ENCODE peak calls at places on chromosomes 2 and 18, in five cellular contexts. B is HFFc6, Q is fibroblast of the aortic adventitia, I is mesendoderm, F is SW480. C is an unnamed sample.

GRCh38 chr2:180367831-180368230 is 360.7 kb upstream of the CWC22 start:
- DNase-seq in B (peak; percentile 38), Q (peak; percentile 88), I (no peak), F (no peak), C (peak; percentile 37)

GRCh38 chr2:160109243-160109642 is 46.8 kb upstream of the PLA2R1 start:
- DNase-seq in B (no peak), Q (no peak), I (no peak), F (no peak), C (no peak)

GRCh38 chr18:37176307-37176934 is 347.5 kb downstream of the KIAA1328 start:
- DNase-seq in B (no peak), Q (no peak), I (peak; percentile 65), F (no peak), C (no peak)

GRCh38 chr2:234702731-234703225 is 205.9 kb upstream of the ARL4C start:
- DNase-seq in B (no peak), Q (no peak), I (no peak), F (no peak), C (no peak)

GRCh38 chr2:83531211-83531610 is 927.9 kb downstream of the SUCLG1 start:
- DNase-seq in B (no peak), Q (no peak), I (peak; percentile 2), F (no peak), C (no peak)

GRCh38 chr2:110114007-110114591 is 1.5 kb downstream of the MALL start:
- DNase-seq in B (peak; percentile 37), Q (no peak), I (peak; percentile 45), F (peak; percentile 96), C (no peak)

GRCh38 chr2:17573085-17573805 is 32.7 kb downstream of the VSNL1 start:
- DNase-seq in B (no peak), Q (peak; percentile 44), I (peak; percentile 40), F (peak; percentile 60), C (peak; percentile 30)

GRCh38 chr2:104758199-104758620 is 95.7 kb upstream of the POU3F3 start:
- DNase-seq in B (no peak), Q (no peak), I (peak; percentile 86), F (peak; percentile 38), C (no peak)

GRCh38 chr2:10772868-10773215 is 39.7 kb downstream of the PDIA6 start:
- DNase-seq in B (no peak), Q (no peak), I (no peak), F (no peak), C (no peak)

GRCh38 chr2:8374782-8375181 is 307.1 kb upstream of the ID2 start:
- DNase-seq in B (no peak), Q (no peak), I (no peak), F (no peak), C (no peak)

GRCh38 chr18:79898952-79899608 is 52.4 kb downstream of the SLC66A2 start:
- DNase-seq in B (no peak), Q (no peak), I (no peak), F (no peak), C (no peak)

GRCh38 chr18:8277270-8277669 is 332.0 kb upstream of the RAB12 start:
- DNase-seq in B (no peak), Q (peak; percentile 15), I (no peak), F (no peak), C (peak; percentile 44)

C was measured in amniotic epithelial cell.